ENCODE peak calls at places on chromosomes 11 and 22, in five cellular contexts. J is IMR-90, A is ascending aorta, Y is thoracic aorta, B is heart left ventricle. H is an unnamed sample.

GRCh38 chr22:50148991-50149721 is 21.4 kb upstream of the PANX2 start:
- DNase-seq in A (no peak), Y (no peak), B (peak; percentile 77), J (peak; percentile 45), H (peak; percentile 92)

GRCh38 chr11:70191495-70192140 is 11.5 kb upstream of the FADD start:
- DNase-seq in B (peak; percentile 90), Y (no peak), J (peak; percentile 49), A (no peak), H (peak; percentile 61)

GRCh38 chr11:15136166-15136565 is 21.4 kb downstream of the INSC start:
- DNase-seq in A (no peak), Y (no peak), J (no peak), B (no peak), H (no peak)

GRCh38 chr22:49091451-49091850 is 736.2 kb downstream of the BRD1 start:
- DNase-seq in A (no peak), B (no peak), J (no peak), Y (no peak), H (no peak)

GRCh38 chr11:12090061-12090572 is 20.3 kb upstream of the MICAL2 start:
- DNase-seq in J (peak; percentile 61), B (no peak), A (no peak), Y (no peak), H (peak; percentile 78)

GRCh38 chr11:13965337-13965736 is 2.8 kb downstream of the SPON1 start:
- DNase-seq in A (no peak), B (no peak), J (no peak), Y (no peak), H (no peak)

GRCh38 chr22:32539631-32540449 is 65.2 kb downstream of the FBXO7 start:
- DNase-seq in Y (no peak), A (no peak), J (no peak), B (no peak), H (no peak)

GRCh38 chr11:122663764-122664163 is 8.2 kb downstream of the UBASH3B start:
- DNase-seq in B (no peak), A (no peak), J (no peak), Y (no peak), H (peak; percentile 64)

GRCh38 chr11:6418958-6419611 is at the start of gene APBB1:
- DNase-seq in J (peak; percentile 48), Y (no peak), A (no peak), B (peak; percentile 85), H (peak; percentile 40)

GRCh38 chr11:127862406-127862805 is 725.0 kb downstream of the ETS1 start:
- DNase-seq in Y (no peak), J (no peak), A (no peak), B (no peak), H (no peak)

GRCh38 chr22:42711281-42711731 is 9.4 kb downstream of the A4GALT start:
- DNase-seq in J (no peak), A (no peak), B (no peak), Y (no peak), H (peak; percentile 52)

GRCh38 chr11:65613091-65613928 is 711 bp downstream of the MAP3K11 start:
- DNase-seq in J (no peak), A (no peak), B (no peak), Y (no peak), H (no peak)

GRCh38 chr22:19480173-19480568 is 451 bp downstream of the CDC45 start:
- DNase-seq in A (no peak), Y (no peak), B (no peak), J (no peak), H (no peak)

GRCh38 chr11:130247289-130247688 is 67.4 kb downstream of the ZBTB44 start:
- DNase-seq in B (no peak), J (no peak), A (no peak), Y (no peak), H (no peak)

GRCh38 chr11:125358254-125358840 is 137.7 kb downstream of the FEZ1 start:
- DNase-seq in J (peak; percentile 65), A (no peak), B (no peak), Y (no peak), H (peak; percentile 36)

GRCh38 chr11:109939176-109939810 is 153.9 kb upstream of the ZC3H12C start:
- DNase-seq in B (no peak), A (no peak), J (peak; percentile 84), Y (no peak), H (peak; percentile 20)

GRCh38 chr11:86741489-86742435 is 58.6 kb upstream of the PRSS23 start:
- DNase-seq in A (no peak), J (peak; percentile 95), Y (no peak), B (no peak), H (peak; percentile 69)

GRCh38 chr22:31764785-31765184 is 11.0 kb downstream of the DEPDC5 start:
- DNase-seq in J (no peak), B (no peak), A (no peak), Y (no peak), H (no peak)

GRCh38 chr11:111351374-111352081 is 27.5 kb downstream of the POU2AF1 start:
- DNase-seq in J (no peak), A (no peak), Y (no peak), B (no peak), H (no peak)

GRCh38 chr22:35634981-35635540 is 13.2 kb upstream of the APOL6 start:
- DNase-seq in B (no peak), Y (no peak), A (no peak), J (peak; percentile 8), H (no peak)

GRCh38 chr11:1448882-1449281 is 37.7 kb downstream of the MOB2 start:
- DNase-seq in B (no peak), J (no peak), A (no peak), Y (no peak), H (no peak)

GRCh38 chr22:50086526-50086925 is 1.3 kb upstream of the MLC1 start:
- DNase-seq in J (peak; percentile 74), A (no peak), Y (no peak), B (no peak), H (no peak)

GRCh38 chr11:59429924-59430516 is 3.8 kb upstream of the OR5A2 start:
- DNase-seq in B (no peak), J (peak; percentile 45), Y (no peak), A (no peak), H (no peak)

GRCh38 chr22:17281026-17281809 is 62.0 kb upstream of the ADA2 start:
- DNase-seq in J (no peak), A (no peak), Y (no peak), B (no peak), H (no peak)

GRCh38 chr11:105689636-105690035 is 79.8 kb downstream of the GRIA4 start:
- DNase-seq in Y (no peak), J (no peak), B (no peak), A (no peak), H (no peak)

GRCh38 chr11:4560462-4560861 is 15.5 kb downstream of the OR52M1 start:
- DNase-seq in A (no peak), B (no peak), Y (no peak), J (no peak), H (no peak)

GRCh38 chr11:107785401-107785800 is 73.2 kb downstream of the SLC35F2 start:
- DNase-seq in B (no peak), J (peak; percentile 17), Y (no peak), A (no peak), H (no peak)

GRCh38 chr22:49761836-49762235 is 65.8 kb downstream of the BRD1 start:
- DNase-seq in J (no peak), B (no peak), Y (no peak), A (no peak), H (no peak)

DNA sequence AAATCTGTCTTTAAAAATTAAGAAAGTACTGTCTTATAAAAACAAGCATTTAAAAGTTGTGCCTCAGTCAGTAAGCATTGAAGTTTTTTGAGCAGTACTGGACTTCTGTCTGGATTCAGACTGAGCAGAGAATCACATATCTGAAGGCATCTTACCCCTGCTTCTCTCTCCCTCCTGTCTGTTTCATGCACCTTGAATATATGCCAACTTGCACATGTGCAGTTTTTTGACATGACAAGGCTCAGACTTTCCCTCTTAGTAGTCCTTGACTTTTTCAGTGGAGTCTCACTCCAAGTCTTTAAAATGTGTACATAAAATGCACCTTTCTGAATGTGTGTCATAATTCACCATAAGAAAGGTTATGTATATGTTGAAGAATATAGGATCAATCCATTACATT is 19.8 kb downstream of the SPECC1L start:
- DNase-seq in Y (no peak), J (peak; percentile 45), A (no peak), B (no peak), H (no peak)
- H3K4me3 ChIP-seq in Y (no peak overlapping the region), J (no peak overlapping the region), A (no peak overlapping the region), B (no peak overlapping the region), H (no peak overlapping the region)

GRCh38 chr22:45051946-45052345 is 42.1 kb upstream of the PHF21B start:
- DNase-seq in B (no peak), A (no peak), Y (no peak), J (no peak), H (no peak)
- H3K27me3 ChIP-seq in B (peaks cover 44% of the 10 kb centered on the region), A (no peaks in the 10 kb centered on the region), Y (no peaks in the 10 kb centered on the region), J (peaks cover 37% of the 10 kb centered on the region), H (peaks cover 26% of the 10 kb centered on the region)

GRCh38 chr11:78667462-78667861 is 92.8 kb upstream of the NARS2 start:
- DNase-seq in J (no peak), B (no peak), A (no peak), Y (no peak), H (no peak)
- H3K36me3 ChIP-seq in J (peaks cover 23% of the 10 kb centered on the region), B (no peaks in the 10 kb centered on the region), A (peaks cover 32% of the 10 kb centered on the region), Y (peaks cover 5% of the 10 kb centered on the region), H (no peaks in the 10 kb centered on the region)

GRCh38 chr22:22929381-22930221 is 42.0 kb downstream of the IGLL5 start:
- DNase-seq in Y (no peak), J (no peak), B (peak; percentile 14), A (no peak), H (no peak)
- H3K4me3 ChIP-seq in Y (no peak overlapping the region), J (no peak overlapping the region), B (no peak overlapping the region), A (no peak overlapping the region), H (no peak overlapping the region)

DNA sequence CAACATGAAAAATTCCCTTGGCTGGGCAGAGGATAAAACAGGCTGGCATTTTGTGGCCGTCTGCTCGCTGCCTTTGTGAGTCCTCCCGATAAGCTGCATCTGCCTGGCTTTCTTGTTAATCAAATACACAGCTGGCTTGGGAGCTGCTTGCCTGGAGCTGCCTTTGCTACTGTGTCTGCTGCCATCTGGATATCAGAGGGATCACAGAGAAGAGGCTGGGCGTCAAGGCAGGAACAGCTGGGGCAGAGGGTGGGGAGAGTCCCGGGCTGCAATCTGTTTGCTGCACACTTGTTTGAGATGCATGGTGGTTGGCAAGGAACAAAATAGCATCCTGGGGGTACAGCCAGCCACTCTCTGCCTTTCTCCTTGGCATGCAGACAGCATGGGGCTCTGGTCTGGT is 36.0 kb downstream of the COMMD9 start:
- DNase-seq in J (no peak), Y (no peak), B (no peak), A (no peak), H (peak; percentile 15)
- H3K27me3 ChIP-seq in J (peaks cover 15% of the 10 kb centered on the region), Y (no peaks in the 10 kb centered on the region), B (peaks cover 12% of the 10 kb centered on the region), A (no peaks in the 10 kb centered on the region), H (no peaks in the 10 kb centered on the region)